ENCODE peak calls at places on chromosomes 16 and 17, in ten cellular contexts. One of them, this sample, is unnamed.

GRCh38 chr17:28811594-28812135 is 30.9 kb downstream of the FAM222B start:
- DNase-seq in glutamatergic neuron: no peak
- DNase-seq in fibroblast of pulmonary artery: peak
- DNase-seq in GM12865: peak
- DNase-seq in CD8-positive, alpha-beta T cell: no peak
- DNase-seq in heart left ventricle: no peak
- DNase-seq in endothelial cell: peak
- DNase-seq in adrenal gland: no peak
- DNase-seq in cardiac muscle cell: peak
- DNase-seq in tibial nerve: no peak
- DNase-seq in this sample: peak

GRCh38 chr17:70172921-70173320 is 3.6 kb downstream of the KCNJ2 start:
- DNase-seq in cardiac muscle cell: peak
- DNase-seq in glutamatergic neuron: no peak
- DNase-seq in tibial nerve: no peak
- DNase-seq in adrenal gland: no peak
- DNase-seq in fibroblast of pulmonary artery: peak
- DNase-seq in heart left ventricle: no peak
- DNase-seq in GM12865: no peak
- DNase-seq in endothelial cell: no peak
- DNase-seq in CD8-positive, alpha-beta T cell: no peak
- DNase-seq in this sample: peak

GRCh38 chr17:37373530-37374159 is 2.1 kb upstream of the C17orf78 start:
- DNase-seq in cardiac muscle cell: peak
- DNase-seq in glutamatergic neuron: peak
- DNase-seq in CD8-positive, alpha-beta T cell: peak
- DNase-seq in endothelial cell: peak
- DNase-seq in heart left ventricle: peak
- DNase-seq in tibial nerve: peak
- DNase-seq in GM12865: peak
- DNase-seq in adrenal gland: peak
- DNase-seq in fibroblast of pulmonary artery: peak
- DNase-seq in this sample: peak

GRCh38 chr17:63675607-63676539 is 24.1 kb downstream of the LIMD2 start:
- DNase-seq in cardiac muscle cell: peak
- DNase-seq in adrenal gland: peak
- DNase-seq in endothelial cell: peak
- DNase-seq in fibroblast of pulmonary artery: peak
- DNase-seq in CD8-positive, alpha-beta T cell: no peak
- DNase-seq in heart left ventricle: peak
- DNase-seq in tibial nerve: peak
- DNase-seq in glutamatergic neuron: no peak
- DNase-seq in GM12865: no peak
- DNase-seq in this sample: peak

GRCh38 chr17:81429353-81429774 is 34.1 kb downstream of the BAHCC1 start:
- DNase-seq in endothelial cell: no peak
- DNase-seq in cardiac muscle cell: peak
- DNase-seq in glutamatergic neuron: no peak
- DNase-seq in GM12865: no peak
- DNase-seq in heart left ventricle: peak
- DNase-seq in CD8-positive, alpha-beta T cell: peak
- DNase-seq in fibroblast of pulmonary artery: peak
- DNase-seq in adrenal gland: peak
- DNase-seq in tibial nerve: peak
- DNase-seq in this sample: peak

GRCh38 chr17:69501591-69502468 is 87.3 kb downstream of the MAP2K6 start:
- DNase-seq in heart left ventricle: peak
- DNase-seq in CD8-positive, alpha-beta T cell: no peak
- DNase-seq in endothelial cell: peak
- DNase-seq in glutamatergic neuron: no peak
- DNase-seq in fibroblast of pulmonary artery: peak
- DNase-seq in adrenal gland: no peak
- DNase-seq in cardiac muscle cell: peak
- DNase-seq in GM12865: peak
- DNase-seq in tibial nerve: no peak
- DNase-seq in this sample: peak

GRCh38 chr17:45020354-45021138 is 30.9 kb downstream of the DCAKD start:
- DNase-seq in tibial nerve: peak
- DNase-seq in CD8-positive, alpha-beta T cell: no peak
- DNase-seq in cardiac muscle cell: peak
- DNase-seq in heart left ventricle: no peak
- DNase-seq in adrenal gland: no peak
- DNase-seq in fibroblast of pulmonary artery: peak
- DNase-seq in glutamatergic neuron: peak
- DNase-seq in GM12865: no peak
- DNase-seq in endothelial cell: peak
- DNase-seq in this sample: no peak

GRCh38 chr17:42541041-42541833 is 5.2 kb downstream of the NAGLU start:
- DNase-seq in GM12865: no peak
- DNase-seq in CD8-positive, alpha-beta T cell: peak
- DNase-seq in glutamatergic neuron: no peak
- DNase-seq in heart left ventricle: no peak
- DNase-seq in cardiac muscle cell: no peak
- DNase-seq in adrenal gland: no peak
- DNase-seq in fibroblast of pulmonary artery: no peak
- DNase-seq in endothelial cell: no peak
- DNase-seq in tibial nerve: no peak
- DNase-seq in this sample: peak

GRCh38 chr17:56313201-56313600 is 159.9 kb downstream of the ANKFN1 start:
- DNase-seq in endothelial cell: no peak
- DNase-seq in cardiac muscle cell: no peak
- DNase-seq in heart left ventricle: no peak
- DNase-seq in CD8-positive, alpha-beta T cell: no peak
- DNase-seq in glutamatergic neuron: no peak
- DNase-seq in tibial nerve: no peak
- DNase-seq in adrenal gland: no peak
- DNase-seq in GM12865: no peak
- DNase-seq in fibroblast of pulmonary artery: no peak
- DNase-seq in this sample: no peak

GRCh38 chr17:46023783-46024388 is 24.8 kb downstream of the STH start:
- DNase-seq in CD8-positive, alpha-beta T cell: no peak
- DNase-seq in fibroblast of pulmonary artery: no peak
- DNase-seq in glutamatergic neuron: no peak
- DNase-seq in heart left ventricle: no peak
- DNase-seq in cardiac muscle cell: no peak
- DNase-seq in adrenal gland: no peak
- DNase-seq in endothelial cell: no peak
- DNase-seq in tibial nerve: no peak
- DNase-seq in GM12865: no peak
- DNase-seq in this sample: no peak

GRCh38 chr16:8892101-8892575 is 10.0 kb downstream of the LITAFD start:
- DNase-seq in heart left ventricle: no peak
- DNase-seq in adrenal gland: peak
- DNase-seq in cardiac muscle cell: no peak
- DNase-seq in glutamatergic neuron: no peak
- DNase-seq in GM12865: peak
- DNase-seq in endothelial cell: no peak
- DNase-seq in fibroblast of pulmonary artery: no peak
- DNase-seq in CD8-positive, alpha-beta T cell: no peak
- DNase-seq in tibial nerve: peak
- DNase-seq in this sample: no peak

GRCh38 chr16:23147666-23148065 is 1.6 kb downstream of the USP31 start:
- DNase-seq in heart left ventricle: no peak
- DNase-seq in CD8-positive, alpha-beta T cell: no peak
- DNase-seq in glutamatergic neuron: no peak
- DNase-seq in fibroblast of pulmonary artery: no peak
- DNase-seq in cardiac muscle cell: no peak
- DNase-seq in tibial nerve: no peak
- DNase-seq in adrenal gland: no peak
- DNase-seq in endothelial cell: no peak
- DNase-seq in GM12865: no peak
- DNase-seq in this sample: no peak

GRCh38 chr16:23148513-23149266 is 562 bp downstream of the USP31 start:
- DNase-seq in adrenal gland: peak
- DNase-seq in tibial nerve: peak
- DNase-seq in glutamatergic neuron: peak
- DNase-seq in GM12865: peak
- DNase-seq in CD8-positive, alpha-beta T cell: peak
- DNase-seq in fibroblast of pulmonary artery: peak
- DNase-seq in cardiac muscle cell: peak
- DNase-seq in endothelial cell: peak
- DNase-seq in heart left ventricle: peak
- DNase-seq in this sample: peak

GRCh38 chr16:23145608-23146007 is 3.6 kb downstream of the USP31 start:
- DNase-seq in fibroblast of pulmonary artery: peak
- DNase-seq in GM12865: no peak
- DNase-seq in glutamatergic neuron: no peak
- DNase-seq in cardiac muscle cell: peak
- DNase-seq in adrenal gland: no peak
- DNase-seq in CD8-positive, alpha-beta T cell: no peak
- DNase-seq in tibial nerve: no peak
- DNase-seq in endothelial cell: no peak
- DNase-seq in heart left ventricle: no peak
- DNase-seq in this sample: peak

GRCh38 chr16:23148166-23148512 is 1.1 kb downstream of the USP31 start:
- DNase-seq in glutamatergic neuron: no peak
- DNase-seq in adrenal gland: no peak
- DNase-seq in heart left ventricle: no peak
- DNase-seq in GM12865: no peak
- DNase-seq in CD8-positive, alpha-beta T cell: no peak
- DNase-seq in tibial nerve: no peak
- DNase-seq in fibroblast of pulmonary artery: no peak
- DNase-seq in endothelial cell: no peak
- DNase-seq in cardiac muscle cell: no peak
- DNase-seq in this sample: no peak

DNA sequence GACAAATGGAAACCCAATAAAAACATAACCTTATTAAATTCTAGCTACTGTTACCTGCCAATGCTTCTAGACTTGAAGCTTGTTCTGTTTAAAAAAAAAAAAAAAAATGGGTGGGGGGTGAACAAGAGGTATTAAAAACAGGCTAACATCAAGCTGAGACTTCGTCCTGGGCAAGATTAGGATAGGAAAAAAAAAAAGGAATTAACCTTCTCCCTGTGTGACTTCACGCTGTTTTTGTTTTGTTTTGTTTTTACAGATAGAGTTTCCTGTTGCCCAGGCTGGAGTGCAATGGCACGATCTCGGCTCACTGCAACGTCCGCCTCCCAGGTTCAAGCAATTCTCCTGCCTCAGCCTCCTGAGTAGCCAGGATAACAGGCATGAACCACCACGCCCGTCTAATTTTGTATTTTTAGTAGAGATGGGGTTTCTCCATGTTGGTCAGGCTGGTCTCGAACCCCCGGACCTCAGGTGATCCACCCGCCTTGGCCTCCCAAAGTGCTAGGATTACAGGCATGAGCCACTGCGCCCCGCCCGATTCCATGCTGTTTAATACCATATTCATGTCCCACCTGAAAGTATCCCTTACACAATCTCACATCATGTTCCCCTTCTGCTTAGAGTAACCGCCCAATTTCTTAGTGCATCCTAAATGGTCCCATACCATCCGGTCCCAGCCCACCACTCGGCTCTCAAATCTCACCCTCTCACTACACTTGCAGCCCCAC is 2.2 kb downstream of the USP31 start:
- DNase-seq in endothelial cell: no peak
- DNase-seq in adrenal gland: no peak
- DNase-seq in heart left ventricle: no peak
- DNase-seq in GM12865: no peak
- DNase-seq in tibial nerve: no peak
- DNase-seq in CD8-positive, alpha-beta T cell: no peak
- DNase-seq in glutamatergic neuron: no peak
- DNase-seq in cardiac muscle cell: no peak
- DNase-seq in fibroblast of pulmonary artery: no peak
- DNase-seq in this sample: peak
- TF ChIP-seq CTCF in endothelial cell: no peak
- TF ChIP-seq CTCF in adrenal gland: no peak
- TF ChIP-seq CTCF in heart left ventricle: no peak
- TF ChIP-seq CTCF in GM12865: no peak
- TF ChIP-seq CTCF in tibial nerve: no peak
- TF ChIP-seq CTCF in CD8-positive, alpha-beta T cell: no peak
- TF ChIP-seq CTCF in glutamatergic neuron: no peak
- TF ChIP-seq CTCF in cardiac muscle cell: no peak
- TF ChIP-seq CTCF in fibroblast of pulmonary artery: no peak
- TF ChIP-seq CTCF in this sample: no peak

GRCh38 chr16:19008245-19008644 is 24.5 kb downstream of the TMC7 start:
- DNase-seq in glutamatergic neuron: no peak
- DNase-seq in GM12865: peak
- DNase-seq in heart left ventricle: no peak
- DNase-seq in tibial nerve: no peak
- DNase-seq in adrenal gland: no peak
- DNase-seq in CD8-positive, alpha-beta T cell: no peak
- DNase-seq in cardiac muscle cell: peak
- DNase-seq in fibroblast of pulmonary artery: peak
- DNase-seq in endothelial cell: no peak
- DNase-seq in this sample: peak
- TF ChIP-seq CTCF in glutamatergic neuron: no peak
- TF ChIP-seq CTCF in GM12865: no peak
- TF ChIP-seq CTCF in heart left ventricle: no peak
- TF ChIP-seq CTCF in tibial nerve: no peak
- TF ChIP-seq CTCF in adrenal gland: no peak
- TF ChIP-seq CTCF in CD8-positive, alpha-beta T cell: no peak
- TF ChIP-seq CTCF in cardiac muscle cell: no peak
- TF ChIP-seq CTCF in fibroblast of pulmonary artery: no peak
- TF ChIP-seq CTCF in endothelial cell: no peak
- TF ChIP-seq CTCF in this sample: no peak

GRCh38 chr16:89749637-89750036 is 28.3 kb downstream of the ZNF276 start:
- DNase-seq in endothelial cell: no peak
- DNase-seq in heart left ventricle: no peak
- DNase-seq in adrenal gland: no peak
- DNase-seq in glutamatergic neuron: no peak
- DNase-seq in CD8-positive, alpha-beta T cell: no peak
- DNase-seq in GM12865: no peak
- DNase-seq in cardiac muscle cell: no peak
- DNase-seq in fibroblast of pulmonary artery: no peak
- DNase-seq in tibial nerve: no peak
- DNase-seq in this sample: no peak
- TF ChIP-seq CTCF in endothelial cell: no peak
- TF ChIP-seq CTCF in heart left ventricle: no peak
- TF ChIP-seq CTCF in adrenal gland: no peak
- TF ChIP-seq CTCF in glutamatergic neuron: no peak
- TF ChIP-seq CTCF in CD8-positive, alpha-beta T cell: no peak
- TF ChIP-seq CTCF in GM12865: no peak
- TF ChIP-seq CTCF in cardiac muscle cell: no peak
- TF ChIP-seq CTCF in fibroblast of pulmonary artery: no peak
- TF ChIP-seq CTCF in tibial nerve: no peak
- TF ChIP-seq CTCF in this sample: no peak

DNA sequence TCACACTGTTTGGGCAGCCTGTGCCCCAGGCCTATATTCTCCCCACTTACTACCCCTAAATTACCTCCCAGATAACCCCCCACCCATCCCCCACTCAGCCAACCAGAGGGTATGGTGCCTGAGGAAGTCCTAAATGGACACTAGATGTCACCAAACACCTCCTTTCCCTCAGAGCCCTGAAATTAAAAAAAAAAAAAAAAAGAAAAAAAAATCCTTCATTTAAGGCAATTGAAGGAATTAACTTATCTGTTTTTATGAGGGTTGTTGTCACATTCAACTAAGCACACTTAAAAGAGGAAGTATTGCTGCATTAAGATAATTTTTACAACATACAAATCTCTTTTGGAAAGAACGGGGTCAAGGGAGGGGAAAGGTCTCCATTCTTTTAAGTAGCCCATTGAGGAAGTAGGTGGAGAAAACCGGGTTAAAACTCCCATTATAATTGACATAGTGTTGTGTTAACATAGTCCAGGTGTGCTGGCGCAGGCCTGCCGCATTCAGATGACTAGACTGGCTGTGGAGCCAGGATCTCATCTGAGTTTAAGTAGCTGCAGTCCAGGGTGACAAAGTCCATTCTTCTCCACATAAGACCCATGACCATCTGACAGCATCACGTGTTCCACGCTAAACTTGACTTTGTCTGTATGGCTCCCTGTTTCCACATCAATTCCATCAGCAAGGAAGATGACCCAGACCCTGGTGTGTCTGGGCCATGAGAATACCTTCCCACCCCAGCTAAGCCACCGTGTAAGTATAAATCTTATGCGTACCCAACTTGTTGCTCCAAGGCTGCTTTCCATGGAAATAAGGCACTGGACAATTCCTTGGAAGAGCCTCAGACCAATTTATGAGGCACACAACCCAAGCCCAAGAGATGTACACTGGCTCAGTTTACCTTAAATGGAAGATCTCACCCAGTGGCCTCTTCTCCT is 46.4 kb downstream of the SNX11 start:
- DNase-seq in cardiac muscle cell: peak
- DNase-seq in adrenal gland: peak
- DNase-seq in GM12865: peak
- DNase-seq in tibial nerve: no peak
- DNase-seq in glutamatergic neuron: peak
- DNase-seq in heart left ventricle: no peak
- DNase-seq in fibroblast of pulmonary artery: peak
- DNase-seq in endothelial cell: peak
- DNase-seq in CD8-positive, alpha-beta T cell: no peak
- DNase-seq in this sample: peak
- TF ChIP-seq CTCF in cardiac muscle cell: peak
- TF ChIP-seq CTCF in adrenal gland: peak
- TF ChIP-seq CTCF in GM12865: peak
- TF ChIP-seq CTCF in tibial nerve: peak
- TF ChIP-seq CTCF in glutamatergic neuron: peak
- TF ChIP-seq CTCF in heart left ventricle: peak
- TF ChIP-seq CTCF in fibroblast of pulmonary artery: peak
- TF ChIP-seq CTCF in endothelial cell: no peak
- TF ChIP-seq CTCF in CD8-positive, alpha-beta T cell: no peak
- TF ChIP-seq CTCF in this sample: peak

This sample was measured in MCF 10A.